ENCODE peak calls at places on chromosomes 5 and 9, in nine cellular contexts. K, U, D, C, W, F, X, V and O are unnamed samples. For H3K4me1, the result is how much of the 10 kb centered on the place peaks cover.

GRCh38 chr9:129776938-129777768 is 24.3 kb upstream of the PTGES start:
- DNase-seq in C (peak), F (peak), U (peak), K (peak), X (peak), W (peak), D (peak), V (peak), O (peak)

GRCh38 chr9:131046093-131046380 is 37.1 kb downstream of the LAMC3 start:
- DNase-seq in W (no peak), D (no peak), C (no peak), U (no peak), K (no peak), F (no peak), X (no peak), V (no peak), O (no peak)

GRCh38 chr9:133058550-133059320 is 3.0 kb upstream of the CEL start:
- DNase-seq in U (no peak), K (no peak), V (no peak), X (peak), D (no peak), W (no peak), C (no peak), F (no peak), O (no peak)

GRCh38 chr5:109324351-109324750 is 85.4 kb downstream of the PJA2 start:
- DNase-seq in C (no peak), K (no peak), F (no peak), U (peak), V (no peak), D (no peak), X (no peak), W (no peak), O (no peak)

GRCh38 chr5:82313016-82313415 is 34.9 kb upstream of the RPS23 start:
- DNase-seq in V (no peak), U (peak), C (no peak), X (no peak), D (no peak), W (no peak), K (no peak), F (no peak), O (no peak)

GRCh38 chr5:56585466-56585865 is 229.9 kb upstream of the MAP3K1 start:
- DNase-seq in C (no peak), W (peak), U (no peak), X (no peak), D (no peak), F (no peak), V (no peak), K (no peak), O (no peak)

GRCh38 chr9:38208206-38208901 is 139.3 kb upstream of the SHB start:
- DNase-seq in U (peak), W (no peak), K (no peak), F (no peak), D (no peak), V (no peak), C (no peak), X (peak), O (no peak)

GRCh38 chr5:74281191-74281590 is 359.3 kb downstream of the ENC1 start:
- DNase-seq in W (no peak), X (no peak), C (no peak), U (peak), K (no peak), F (no peak), D (no peak), V (no peak), O (no peak)

DNA sequence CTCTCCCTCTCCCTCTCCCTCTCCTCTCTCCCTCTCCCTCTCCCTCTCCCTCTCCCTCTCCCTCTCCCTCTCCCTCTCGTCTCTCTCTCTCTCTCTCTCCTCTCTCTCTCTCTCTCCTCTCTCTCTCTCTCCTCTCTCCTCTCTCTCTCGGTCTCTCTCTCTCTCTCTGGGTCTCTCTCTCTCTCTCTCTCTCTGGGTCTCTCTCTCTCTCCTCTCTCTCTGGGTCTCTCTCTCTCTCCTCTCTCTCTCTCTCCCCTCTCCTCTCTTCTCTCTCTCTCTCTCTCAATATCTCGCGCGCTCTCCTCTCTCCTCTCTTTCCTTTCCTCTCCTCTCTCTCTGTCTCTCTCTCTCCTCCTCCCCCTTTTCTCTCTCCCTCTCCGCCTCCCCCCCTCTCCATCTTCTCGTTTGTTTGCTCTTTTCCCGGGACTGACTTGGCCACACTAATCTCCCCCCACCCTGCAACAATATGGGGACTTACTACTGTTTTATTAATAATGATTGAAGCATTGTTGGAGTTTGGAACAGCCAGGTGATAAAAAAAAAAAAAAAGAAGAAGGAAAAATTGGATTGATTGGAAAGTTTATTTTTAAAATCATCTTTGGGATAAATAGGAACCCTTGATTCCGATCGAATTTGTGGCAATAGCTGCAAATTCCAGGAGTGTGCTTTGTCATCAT is 857 bp upstream of the NR2F1-AS1 start:
- DNase-seq in V (no peak), W (peak), K (no peak), F (no peak), D (no peak), X (no peak), U (peak), C (no peak), O (no peak)
- H3K27ac ChIP-seq in V (peak), W (peak), K (no peak), F (peak), D (no peak), X (no peak), U (no peak), C (no peak), O (no peak)

GRCh38 chr5:10797246-10797645 is 36.2 kb upstream of the DAP start:
- DNase-seq in C (no peak), K (no peak), F (no peak), X (no peak), U (no peak), W (peak), D (no peak), V (no peak), O (no peak)
- H3K4me1 ChIP-seq in C (under half), K (under half), F (under half), X (under half), U (under half), W (under half), D (under half), V (under half), O (under half)

GRCh38 chr5:140109050-140109817 is 4.7 kb upstream of the PURA start:
- DNase-seq in F (no peak), D (no peak), C (no peak), X (peak), K (no peak), U (peak), V (no peak), W (peak), O (no peak)

GRCh38 chr5:140111859-140112551 is 1.9 kb upstream of the PURA start:
- DNase-seq in C (no peak), U (no peak), K (no peak), D (no peak), X (no peak), V (no peak), W (no peak), F (no peak), O (no peak)

GRCh38 chr5:140111043-140111858 is 2.7 kb upstream of the PURA start:
- DNase-seq in C (no peak), K (no peak), U (peak), X (no peak), D (no peak), V (no peak), W (no peak), F (no peak), O (no peak)

GRCh38 chr5:140108093-140109049 is 5.5 kb upstream of the PURA start:
- DNase-seq in W (no peak), C (peak), X (peak), V (no peak), F (peak), D (peak), K (peak), U (peak), O (no peak)

DNA sequence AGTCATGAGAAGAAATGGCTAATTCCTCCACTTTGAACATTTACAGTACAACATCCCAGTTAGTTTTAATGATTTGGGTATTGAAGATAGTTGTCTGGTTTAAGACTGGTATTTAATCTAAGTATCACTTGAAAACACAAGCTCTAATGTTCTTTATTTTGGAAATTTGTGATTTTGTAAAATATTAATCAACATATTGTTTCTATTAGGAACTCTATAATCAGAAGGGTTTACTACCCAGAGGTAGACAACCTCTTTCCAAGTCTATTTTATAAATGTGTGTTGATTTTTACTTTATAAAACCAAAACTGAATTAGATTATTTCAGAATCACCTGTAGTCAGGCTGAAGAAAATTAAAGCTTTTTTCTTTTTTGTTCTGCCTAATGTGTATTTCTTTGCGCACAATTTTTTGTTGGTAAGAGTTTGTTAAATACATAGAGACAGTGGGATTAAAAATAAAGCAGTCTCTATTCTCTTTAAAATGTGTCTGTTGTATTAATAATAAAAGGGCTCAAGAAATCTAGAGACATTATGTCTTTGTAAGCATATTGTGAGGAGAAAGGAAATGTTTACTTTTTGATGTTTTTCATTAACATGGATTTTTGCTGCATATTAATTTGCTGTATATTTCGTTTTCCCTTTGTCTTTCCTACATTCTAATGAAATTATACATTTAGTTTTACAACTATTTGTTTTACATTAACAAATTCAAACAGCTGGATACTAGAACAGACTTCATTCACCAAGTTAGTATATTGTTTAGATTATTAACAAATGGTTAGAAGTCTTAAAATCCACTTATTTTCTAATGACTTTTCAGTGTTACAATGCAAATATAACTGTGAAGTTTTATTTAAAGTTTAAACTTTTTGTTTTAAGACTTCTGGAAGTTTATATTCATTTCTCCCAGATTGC is 3.8 kb upstream of the PURA start:
- DNase-seq in U (no peak), C (no peak), F (no peak), X (no peak), D (no peak), W (no peak), V (no peak), K (no peak), O (no peak)
- H3K4me3 ChIP-seq in U (no peak), C (no peak), F (no peak), X (no peak), D (no peak), W (no peak), V (no peak), K (no peak), O (no peak)

DNA sequence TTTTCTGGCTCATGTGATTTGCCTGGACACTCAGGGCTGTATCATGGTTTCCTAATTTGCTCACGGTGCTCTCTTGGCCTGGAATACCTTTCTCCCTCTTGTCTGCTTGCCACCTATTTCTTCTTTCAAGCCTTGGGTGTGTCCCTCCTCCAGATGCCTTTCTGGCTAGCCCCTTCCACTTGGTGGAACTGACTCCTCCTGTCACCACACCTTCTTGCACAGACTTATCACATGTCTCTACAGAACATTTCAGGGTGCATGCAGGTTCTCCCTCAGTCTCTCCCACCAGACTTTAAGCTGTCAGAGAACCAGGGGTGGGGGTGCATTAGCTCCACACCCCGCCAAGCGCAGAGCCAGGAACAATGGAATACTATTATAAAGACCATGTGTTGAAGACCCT is 1.9 kb downstream of the TBC1D2 start:
- DNase-seq in U (no peak), W (no peak), X (no peak), K (no peak), C (no peak), D (no peak), V (peak), F (no peak), O (no peak)
- H3K27ac ChIP-seq in U (no peak), W (no peak), X (no peak), K (no peak), C (no peak), D (no peak), V (peak), F (peak), O (no peak)

DNA sequence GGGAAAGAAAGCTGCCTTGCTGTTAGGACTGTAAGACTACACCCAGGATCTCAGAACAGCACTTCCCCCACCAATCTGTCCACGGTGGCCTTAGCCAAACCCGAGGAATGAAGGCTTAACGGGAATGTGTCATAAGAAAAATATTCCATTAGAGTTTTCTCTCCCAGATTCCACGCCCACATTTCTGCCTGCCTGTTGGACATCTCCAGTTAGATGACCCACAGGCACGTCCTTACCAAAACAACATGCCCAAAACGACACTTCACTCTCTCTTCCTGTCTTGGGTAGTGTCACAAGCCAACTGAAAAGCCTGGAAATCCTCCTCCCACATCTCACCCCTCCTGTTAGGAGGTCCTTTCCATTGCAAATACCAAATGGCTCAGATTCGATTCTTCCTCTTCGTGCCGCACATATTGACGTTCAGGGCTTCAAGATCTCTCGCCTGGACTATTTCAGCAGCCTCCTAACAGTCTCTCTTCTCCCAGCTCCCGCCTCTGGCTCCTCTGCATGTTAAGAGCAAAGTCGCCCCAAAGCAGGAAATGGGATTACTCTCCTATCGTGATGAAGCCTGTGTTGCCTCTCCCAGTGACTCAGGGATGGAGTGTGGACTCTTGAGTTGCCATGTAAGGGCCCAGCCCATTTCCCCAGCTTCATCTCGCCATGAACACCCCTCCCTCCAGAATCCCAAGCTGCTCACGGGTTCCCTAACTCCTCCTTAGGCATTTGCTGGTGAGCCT is 159.3 kb downstream of the NR3C1 start:
- DNase-seq in C (no peak), D (peak), K (peak), V (peak), U (peak), F (peak), W (peak), X (peak), O (no peak)
- H3K4me1 ChIP-seq in C (under half), D (under half), K (under half), V (under half), U (under half), F (half or more), W (under half), X (under half), O (under half)